ENCODE peak calls at places on chromosomes 13 and 19, in six cellular contexts. M is memory B cell; K is stimulated activated CD8-positive, alpha-beta memory T cell treated with anti-CD3 and anti-CD28 coated beads, Interleukin-7, amount 100 ng/mL, for 1 hour; W is ureter; F is CD4-positive, alpha-beta T cell; Z is psoas muscle. J is an unnamed sample.

GRCh38 chr19:1151917-1152601 is 22.0 kb downstream of the SBNO2 start:
- DNase-seq in F (no peak), M (no peak), K (no peak), W (no peak), Z (peak), J (no peak)

GRCh38 chr19:16095071-16095571 is 16.6 kb upstream of the RAB8A start:
- DNase-seq in W (no peak), K (no peak), F (no peak), M (no peak), Z (no peak), J (no peak)

GRCh38 chr13:80086304-80086721 is 254.6 kb downstream of the SPRY2 start:
- DNase-seq in K (no peak), W (no peak), Z (no peak), M (no peak), F (no peak), J (no peak)

GRCh38 chr19:47778089-47778953 is at the start of gene SELENOW:
- DNase-seq in Z (peak), K (peak), F (peak), M (peak), W (peak), J (no peak)

GRCh38 chr19:6073858-6074708 is 36.2 kb downstream of the RFX2 start:
- DNase-seq in M (no peak), Z (no peak), K (no peak), F (no peak), W (peak), J (no peak)

GRCh38 chr13:99053636-99054233 is 75.9 kb upstream of the DOCK9 start:
- DNase-seq in F (no peak), K (no peak), W (no peak), M (no peak), Z (no peak), J (no peak)

GRCh38 chr13:24747248-24748151 is 16.5 kb upstream of the RNF17 start:
- DNase-seq in F (no peak), M (no peak), W (no peak), Z (no peak), K (no peak), J (no peak)

GRCh38 chr19:55370305-55370988 is at the start of gene IL11:
- DNase-seq in W (no peak), K (no peak), F (no peak), M (no peak), Z (no peak), J (no peak)

GRCh38 chr13:49791214-49791752 is 1.2 kb downstream of the KPNA3 start:
- DNase-seq in W (no peak), Z (no peak), F (no peak), M (no peak), K (no peak), J (no peak)

GRCh38 chr19:4423727-4424126 is 21.3 kb downstream of the CHAF1A start:
- DNase-seq in K (no peak), W (no peak), F (no peak), Z (no peak), M (no peak), J (no peak)

GRCh38 chr19:1042689-1043511 is 3.0 kb downstream of the ABCA7 start:
- DNase-seq in F (no peak), Z (peak), W (no peak), K (no peak), M (no peak), J (no peak)